ENCODE peak calls at places on chromosome 22, in seven cellular contexts. Q, G, X, K, V, O and F are unnamed samples.

GRCh38 chr22:43743131-43743530 is 69.0 kb downstream of the EFCAB6 start:
- DNase-seq in Q (no peak), G (no peak), X (no peak), K (no peak), V (peak; percentile 26), O (no peak), F (no peak)

GRCh38 chr22:45298934-45299505 is 10.7 kb upstream of the FAM118A start:
- DNase-seq in Q (no peak), G (no peak), X (no peak), K (no peak), V (no peak), O (no peak), F (no peak)

GRCh38 chr22:46509416-46510089 is 27.9 kb downstream of the CELSR1 start:
- DNase-seq in Q (no peak), G (no peak), X (no peak), K (no peak), V (no peak), O (no peak), F (no peak)

GRCh38 chr22:46069518-46070214 is 80.7 kb upstream of the PPARA start:
- DNase-seq in Q (no peak), G (peak; percentile 96), X (peak; percentile 97), K (peak; percentile 69), V (no peak), O (peak; percentile 97), F (no peak)

GRCh38 chr22:32810241-32811133 is 9.0 kb downstream of the TIMP3 start:
- DNase-seq in Q (no peak), G (peak; percentile 66), X (no peak), K (no peak), V (no peak), O (no peak), F (no peak)

GRCh38 chr22:30315962-30316576 is 10.7 kb downstream of the TBC1D10A start:
- DNase-seq in Q (no peak), G (no peak), X (no peak), K (no peak), V (no peak), O (no peak), F (no peak)

GRCh38 chr22:30694171-30694637 is 470 bp upstream of the OSBP2 start:
- DNase-seq in Q (peak; percentile 20), G (peak; percentile 74), X (peak; percentile 84), K (no peak), V (peak; percentile 63), O (peak; percentile 80), F (no peak)

GRCh38 chr22:46748948-46749681 is 11.1 kb upstream of the CERK start:
- DNase-seq in Q (no peak), G (peak; percentile 88), X (no peak), K (no peak), V (no peak), O (peak; percentile 39), F (no peak)

GRCh38 chr22:30573594-30574094 is 821 bp downstream of the GAL3ST1 start:
- DNase-seq in Q (no peak), G (no peak), X (no peak), K (no peak), V (no peak), O (peak; percentile 51), F (no peak)

GRCh38 chr22:44023404-44024287 is 456 bp upstream of the PARVB start:
- DNase-seq in Q (peak; percentile 28), G (no peak), X (peak; percentile 69), K (no peak), V (peak; percentile 75), O (peak; percentile 33), F (no peak)

GRCh38 chr22:25085930-25086901 is 113.4 kb upstream of the CRYBB3 start:
- DNase-seq in Q (no peak), G (no peak), X (peak; percentile 62), K (no peak), V (no peak), O (no peak), F (no peak)

GRCh38 chr22:33022231-33022630 is 36.0 kb downstream of the SYN3 start:
- DNase-seq in Q (no peak), G (no peak), X (no peak), K (no peak), V (no peak), O (no peak), F (no peak)

GRCh38 chr22:47474895-47475294 is 712.4 kb downstream of the TBC1D22A start:
- DNase-seq in Q (no peak), G (no peak), X (no peak), K (no peak), V (no peak), O (no peak), F (no peak)

GRCh38 chr22:36901411-36902142 is 11.9 kb upstream of the CSF2RB start:
- DNase-seq in Q (no peak), G (no peak), X (no peak), K (no peak), V (no peak), O (peak; percentile 10), F (no peak)

GRCh38 chr22:35971418-35972119 is 57.1 kb downstream of the RBFOX2 start:
- DNase-seq in Q (no peak), G (no peak), X (no peak), K (peak; percentile 91), V (peak; percentile 29), O (no peak), F (no peak)

GRCh38 chr22:31346255-31346732 is at the start of gene PATZ1:
- DNase-seq in Q (peak; percentile 68), G (peak; percentile 91), X (peak; percentile 88), K (no peak), V (no peak), O (peak; percentile 86), F (peak; percentile 43)

GRCh38 chr22:36325163-36326031 is 62.4 kb downstream of the MYH9 start:
- DNase-seq in Q (no peak), G (peak; percentile 93), X (no peak), K (peak; percentile 66), V (no peak), O (peak; percentile 84), F (no peak)

GRCh38 chr22:43823353-43823908 is 11.3 kb upstream of the EFCAB6 start:
- DNase-seq in Q (no peak), G (no peak), X (peak; percentile 43), K (no peak), V (no peak), O (no peak), F (no peak)

GRCh38 chr22:42939941-42940653 is 74.9 kb downstream of the PACSIN2 start:
- DNase-seq in Q (no peak), G (no peak), X (peak; percentile 71), K (peak; percentile 50), V (no peak), O (peak; percentile 80), F (no peak)

GRCh38 chr22:17882162-17882561 is 107.9 kb upstream of the BID start:
- DNase-seq in Q (no peak), G (no peak), X (no peak), K (no peak), V (no peak), O (no peak), F (no peak)

GRCh38 chr22:46079093-46079860 is 71.0 kb upstream of the PPARA start:
- DNase-seq in Q (no peak), G (peak; percentile 68), X (peak; percentile 56), K (no peak), V (no peak), O (no peak), F (no peak)

GRCh38 chr22:17368727-17369552 is at the start of gene CECR2:
- DNase-seq in Q (peak; percentile 69), G (peak; percentile 78), X (no peak), K (no peak), V (peak; percentile 78), O (peak; percentile 9), F (peak; percentile 51)

GRCh38 chr22:46070722-46071450 is 79.4 kb upstream of the PPARA start:
- DNase-seq in Q (no peak), G (peak; percentile 81), X (peak; percentile 64), K (no peak), V (peak; percentile 60), O (peak; percentile 65), F (no peak)

GRCh38 chr22:43894122-43894521 is 2.3 kb upstream of the PNPLA5 start:
- DNase-seq in Q (no peak), G (no peak), X (no peak), K (no peak), V (no peak), O (no peak), F (no peak)

GRCh38 chr22:46150615-46151423 is 493 bp downstream of the PPARA start:
- DNase-seq in Q (peak; percentile 26), G (peak; percentile 76), X (no peak), K (no peak), V (peak; percentile 61), O (peak; percentile 61), F (peak; percentile 58)

GRCh38 chr22:35230839-35231584 is 26.3 kb upstream of the HMGXB4 start:
- DNase-seq in Q (no peak), G (no peak), X (no peak), K (no peak), V (no peak), O (peak; percentile 21), F (no peak)

GRCh38 chr22:45302047-45302446 is 7.7 kb upstream of the FAM118A start:
- DNase-seq in Q (no peak), G (no peak), X (no peak), K (peak; percentile 65), V (no peak), O (no peak), F (no peak)

DNA sequence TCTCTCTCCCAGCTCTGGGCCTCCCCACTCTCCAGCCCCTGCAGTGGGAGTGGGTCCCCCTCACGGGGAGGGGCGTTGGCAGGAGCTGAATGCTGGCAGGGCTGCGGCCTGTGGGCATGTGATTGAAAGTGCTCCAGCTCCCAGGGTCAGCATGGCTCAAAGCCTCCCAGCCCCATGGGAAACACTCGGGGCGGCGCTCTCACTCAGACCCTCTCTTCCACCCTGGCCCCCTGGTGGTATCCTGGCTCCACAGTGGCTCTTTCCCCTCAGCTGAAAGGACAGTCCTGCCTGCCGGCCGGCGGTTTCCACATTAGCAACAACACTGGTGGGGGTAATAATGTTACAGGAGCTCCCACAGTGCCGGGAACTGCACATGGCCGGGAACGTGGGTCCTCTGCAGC is 35.5 kb downstream of the POLR3H start:
- DNase-seq in Q (no peak), G (peak; percentile 75), X (no peak), K (no peak), V (peak; percentile 37), O (no peak), F (no peak)
- TF ChIP-seq CTCF in Q (peak; percentile 28), G (no peak), X (no peak), K (no peak), V (peak; percentile 29), O (no peak), F (no peak)

DNA sequence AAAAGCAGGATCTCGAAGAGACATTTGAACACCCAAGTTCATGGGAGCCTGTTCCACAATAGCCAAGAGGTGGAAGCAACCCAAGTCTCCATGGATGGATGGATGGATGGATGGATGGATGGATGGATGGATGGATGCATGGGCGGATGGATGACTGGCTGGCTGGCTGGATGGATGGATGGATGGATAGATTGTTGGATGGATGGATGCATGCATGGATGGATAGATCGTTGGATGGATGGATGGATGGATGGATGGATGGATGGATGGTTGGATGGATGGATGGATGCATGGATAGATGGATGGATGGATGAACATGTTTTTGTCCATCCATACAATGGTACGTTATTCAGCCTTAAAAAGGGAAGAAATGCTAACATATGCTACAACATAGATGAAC is 603.4 kb downstream of the BRD1 start:
- DNase-seq in Q (no peak), G (no peak), X (no peak), K (no peak), V (no peak), O (no peak), F (no peak)
- TF ChIP-seq CTCF in Q (no peak), G (no peak), X (no peak), K (no peak), V (no peak), O (no peak), F (no peak)

GRCh38 chr22:22891139-22891621 is 3.6 kb downstream of the IGLL5 start:
- DNase-seq in Q (no peak), G (no peak), X (no peak), K (no peak), V (no peak), O (no peak), F (no peak)
- TF ChIP-seq CTCF in Q (no peak), G (no peak), X (no peak), K (no peak), V (no peak), O (no peak), F (no peak)

GRCh38 chr22:22460635-22461034 is 47.9 kb downstream of the ZNF280B start:
- DNase-seq in Q (no peak), G (no peak), X (no peak), K (no peak), V (no peak), O (no peak), F (no peak)
- TF ChIP-seq CTCF in Q (peak; percentile 53), G (no peak), X (peak; percentile 39), K (peak; percentile 26), V (peak; percentile 52), O (no peak), F (peak; percentile 30)